ENCODE peak calls at places on chromosomes 6 and 20, in four cellular contexts. X is neural progenitor cell, R is K562, D is PC-9. H is an unnamed sample. For H4K20me1, the result is how much of the 10 kb centered on the place peaks cover.

GRCh38 chr6:106097368-106098231 is 11.5 kb downstream of the PRDM1 start:
- DNase-seq in X (no peak), D (no peak), R (no peak), H (peak)

GRCh38 chr20:3804254-3804751 is 8.2 kb downstream of the CDC25B start:
- DNase-seq in D (no peak), R (no peak), X (no peak), H (no peak)

GRCh38 chr6:85417336-85417735 is 32.5 kb upstream of the NT5E start:
- DNase-seq in R (no peak), X (no peak), D (no peak), H (no peak)

GRCh38 chr20:53579581-53580375 is 13.9 kb downstream of the ZNF217 start:
- DNase-seq in X (no peak), D (peak), R (no peak), H (no peak)

GRCh38 chr6:35445691-35446090 is 6.4 kb upstream of the FANCE start:
- DNase-seq in X (no peak), D (no peak), R (no peak), H (no peak)

GRCh38 chr6:90420495-90420894 is 123.9 kb upstream of the BACH2 start:
- DNase-seq in R (no peak), D (no peak), X (no peak), H (no peak)

GRCh38 chr20:35271904-35272303 is 6.0 kb downstream of the MMP24OS start:
- DNase-seq in D (no peak), X (no peak), R (no peak), H (no peak)

GRCh38 chr20:33501000-33501399 is 11.1 kb downstream of the CBFA2T2 start:
- DNase-seq in D (no peak), R (no peak), X (no peak), H (no peak)

GRCh38 chr6:144027927-144028587 is 20.0 kb upstream of the PLAGL1 start:
- DNase-seq in R (no peak), X (no peak), D (no peak), H (no peak)

GRCh38 chr20:46994341-46994740 is 99.7 kb downstream of the EYA2 start:
- DNase-seq in X (no peak), D (no peak), R (no peak), H (peak)

GRCh38 chr6:21455071-21455470 is 138.5 kb upstream of the SOX4 start:
- DNase-seq in R (no peak), D (no peak), X (no peak), H (no peak)

GRCh38 chr6:1552296-1552761 is 57.4 kb upstream of the FOXC1 start:
- DNase-seq in R (peak), X (peak), D (no peak), H (peak)

GRCh38 chr6:125088963-125089362 is 64.6 kb upstream of the TPD52L1 start:
- DNase-seq in R (no peak), D (no peak), X (no peak), H (no peak)

GRCh38 chr6:11215773-11216172 is 16.7 kb downstream of the NEDD9 start:
- DNase-seq in R (no peak), X (peak), D (no peak), H (no peak)

GRCh38 chr6:125571207-125571740 is 178.2 kb upstream of the HEY2 start:
- DNase-seq in R (no peak), D (no peak), X (no peak), H (no peak)

GRCh38 chr6:73452107-73452461 is at the start of gene CGAS:
- DNase-seq in R (no peak), D (peak), X (peak), H (peak)

GRCh38 chr20:47303736-47304135 is 52.8 kb downstream of the ZMYND8 start:
- DNase-seq in X (no peak), D (no peak), R (no peak), H (no peak)

GRCh38 chr20:4332466-4332865 is 317.1 kb upstream of the RNF24 start:
- DNase-seq in X (no peak), D (no peak), R (no peak), H (no peak)

GRCh38 chr6:154448448-154449096 is 61.9 kb downstream of the CNKSR3 start:
- DNase-seq in R (peak), X (no peak), D (no peak), H (no peak)

GRCh38 chr6:110813813-110814487 is 1.3 kb downstream of the CDK19 start:
- DNase-seq in X (peak), R (no peak), D (no peak), H (no peak)

DNA sequence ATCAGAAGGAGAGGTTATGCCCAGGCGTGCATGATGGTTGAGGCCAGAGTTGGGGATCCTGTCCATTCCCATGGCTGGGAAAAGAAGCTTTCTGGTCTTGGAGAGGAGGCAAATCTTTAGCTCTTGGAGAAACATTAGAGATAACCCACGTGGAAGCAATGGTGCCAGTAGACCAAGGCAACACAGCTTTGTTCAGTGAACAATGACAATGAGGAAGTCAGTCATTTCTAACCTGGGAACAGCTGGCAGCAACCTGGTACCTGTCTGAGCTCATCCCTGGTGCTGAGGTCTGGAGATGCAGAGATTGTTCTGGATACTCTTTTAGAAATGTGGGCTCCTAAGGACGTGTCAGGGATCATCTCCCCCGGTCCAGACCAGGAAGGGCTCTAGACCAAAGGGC is 76.7 kb upstream of the PAX1 start:
- DNase-seq in R (no peak), X (no peak), D (no peak), H (peak)
- H3K4me2 ChIP-seq in R (no peak), X (no peak), D (no peak), H (peak)

GRCh38 chr6:39281312-39281980 is 32.8 kb downstream of the KCNK17 start:
- DNase-seq in R (no peak), X (no peak), D (no peak), H (no peak)

GRCh38 chr6:39279539-39279938 is 34.7 kb downstream of the KCNK17 start:
- DNase-seq in D (peak), X (no peak), R (no peak), H (no peak)

GRCh38 chr6:39276379-39276995 is 37.7 kb downstream of the KCNK17 start:
- DNase-seq in D (no peak), X (no peak), R (no peak), H (no peak)

GRCh38 chr6:39274903-39275302 is 39.3 kb downstream of the KCNK17 start:
- DNase-seq in X (no peak), R (no peak), D (no peak), H (no peak)

GRCh38 chr6:39280247-39280731 is 33.9 kb downstream of the KCNK17 start:
- DNase-seq in R (peak), D (peak), X (no peak), H (no peak)
- H2AFZ ChIP-seq in R (no peak), D (no peak), X (no peak), H (no peak)

GRCh38 chr6:75604294-75604693 is 2.6 kb downstream of the SENP6 start:
- DNase-seq in R (no peak), D (no peak), X (no peak), H (no peak)
- H4K20me1 ChIP-seq in R (under half), D (under half), X (under half), H (under half)

GRCh38 chr20:24990810-24991252 is 1.7 kb downstream of the APMAP start:
- DNase-seq in X (no peak), D (peak), R (no peak), H (no peak)
- H3K4me2 ChIP-seq in X (peak), D (peak), R (peak), H (peak)

GRCh38 chr20:50821257-50821921 is 26.5 kb downstream of the BCAS4 start:
- DNase-seq in D (no peak), X (no peak), R (no peak), H (peak)
- H2AFZ ChIP-seq in D (no peak), X (no peak), R (peak), H (no peak)

H was measured in Karpas-422.